ENCODE peak calls at places on chromosomes 3 and 15, in five cellular contexts. J, G, I, W and K are unnamed samples.

GRCh38 chr15:47644713-47645112 is 72.6 kb upstream of the SEMA6D start:
- DNase-seq in I (no peak), W (no peak), J (no peak), G (no peak), K (no peak)

GRCh38 chr3:123394391-123395022 is 54.4 kb downstream of the ADCY5 start:
- DNase-seq in W (no peak), I (no peak), J (no peak), G (no peak), K (no peak)

GRCh38 chr3:51970606-51971300 is 3.1 kb downstream of the ABHD14B start:
- DNase-seq in I (no peak), W (no peak), G (no peak), J (no peak), K (no peak)

GRCh38 chr15:49062900-49063299 is 16.7 kb upstream of the SECISBP2L start:
- DNase-seq in G (no peak), J (no peak), W (no peak), I (no peak), K (peak)

GRCh38 chr3:55440406-55440708 is 46.7 kb downstream of the WNT5A start:
- DNase-seq in I (no peak), G (no peak), J (no peak), W (no peak), K (no peak)

GRCh38 chr3:153980252-153980590 is 141.0 kb upstream of the ARHGEF26 start:
- DNase-seq in G (peak), J (no peak), I (no peak), W (no peak), K (no peak)

GRCh38 chr3:191141728-191142127 is 57.3 kb upstream of the OSTN start:
- DNase-seq in J (no peak), G (no peak), W (no peak), I (no peak), K (no peak)

GRCh38 chr3:112605285-112605684 is 35.7 kb downstream of the CCDC80 start:
- DNase-seq in G (no peak), I (no peak), J (no peak), W (no peak), K (no peak)

GRCh38 chr15:66883322-66883911 is 181.4 kb downstream of the SMAD6 start:
- DNase-seq in W (peak), I (peak), G (peak), J (peak), K (peak)

GRCh38 chr3:159787794-159788205 is 200.8 kb upstream of the IL12A start:
- DNase-seq in W (no peak), J (no peak), I (no peak), G (no peak), K (no peak)

GRCh38 chr3:108125550-108126071 is 34.8 kb upstream of the CD47 start:
- DNase-seq in W (no peak), I (no peak), G (peak), J (no peak), K (no peak)

GRCh38 chr3:106030620-106030945 is 161.8 kb upstream of the CBLB start:
- DNase-seq in G (no peak), J (no peak), I (no peak), W (no peak), K (no peak)

GRCh38 chr3:171001957-171002694 is 24.4 kb downstream of the SLC2A2 start:
- DNase-seq in G (no peak), J (no peak), W (no peak), I (no peak), K (no peak)

GRCh38 chr15:31345606-31346366 is 19.2 kb downstream of the KLF13 start:
- DNase-seq in I (no peak), G (no peak), J (no peak), W (no peak), K (no peak)

GRCh38 chr3:111547645-111548044 is 5.6 kb downstream of the CD96 start:
- DNase-seq in I (no peak), W (no peak), G (no peak), J (no peak), K (no peak)

GRCh38 chr3:49295489-49296058 is 18.5 kb upstream of the C3orf62 start:
- DNase-seq in G (peak), W (peak), J (no peak), I (no peak), K (no peak)

GRCh38 chr3:169085827-169086226 is 577.7 kb downstream of the MECOM start:
- DNase-seq in I (no peak), J (no peak), W (no peak), G (no peak), K (no peak)

GRCh38 chr15:70923311-70924080 is 30.9 kb downstream of the LRRC49 start:
- DNase-seq in G (no peak), I (no peak), W (no peak), J (no peak), K (no peak)

GRCh38 chr3:28923994-28924393 is 356.9 kb upstream of the RBMS3 start:
- DNase-seq in J (no peak), W (no peak), I (no peak), G (no peak), K (no peak)

GRCh38 chr15:86591158-86591557 is 511.5 kb downstream of the AGBL1 start:
- DNase-seq in I (no peak), G (no peak), J (no peak), W (no peak), K (no peak)

GRCh38 chr3:139555249-139555648 is 15.7 kb upstream of the RBP1 start:
- DNase-seq in I (no peak), J (no peak), G (no peak), W (no peak), K (no peak)

GRCh38 chr3:139561428-139561827 is 21.9 kb upstream of the RBP1 start:
- DNase-seq in W (no peak), J (no peak), G (no peak), I (no peak), K (no peak)

GRCh38 chr3:139557041-139557440 is 17.5 kb upstream of the RBP1 start:
- DNase-seq in W (no peak), I (no peak), G (no peak), J (no peak), K (no peak)

GRCh38 chr3:139559541-139559940 is 20.0 kb upstream of the RBP1 start:
- DNase-seq in J (no peak), I (no peak), G (no peak), W (no peak), K (no peak)

GRCh38 chr3:139558351-139559170 is 19.0 kb upstream of the RBP1 start:
- DNase-seq in J (no peak), I (no peak), G (no peak), W (no peak), K (no peak)
- H3K27ac ChIP-seq in J (no peak), I (peak), G (no peak), W (no peak), K (no peak)

GRCh38 chr3:58488962-58489361 is 2.9 kb upstream of the KCTD6 start:
- DNase-seq in I (no peak), J (no peak), W (no peak), G (no peak), K (no peak)

GRCh38 chr3:58486036-58486435 is 5.9 kb upstream of the KCTD6 start:
- DNase-seq in G (no peak), I (no peak), J (no peak), W (no peak), K (no peak)

GRCh38 chr3:58484049-58484721 is 7.7 kb upstream of the KCTD6 start:
- DNase-seq in G (no peak), J (no peak), W (no peak), I (no peak), K (no peak)

GRCh38 chr3:58484722-58485069 is 7.2 kb upstream of the KCTD6 start:
- DNase-seq in W (no peak), I (no peak), G (no peak), J (no peak), K (no peak)

DNA sequence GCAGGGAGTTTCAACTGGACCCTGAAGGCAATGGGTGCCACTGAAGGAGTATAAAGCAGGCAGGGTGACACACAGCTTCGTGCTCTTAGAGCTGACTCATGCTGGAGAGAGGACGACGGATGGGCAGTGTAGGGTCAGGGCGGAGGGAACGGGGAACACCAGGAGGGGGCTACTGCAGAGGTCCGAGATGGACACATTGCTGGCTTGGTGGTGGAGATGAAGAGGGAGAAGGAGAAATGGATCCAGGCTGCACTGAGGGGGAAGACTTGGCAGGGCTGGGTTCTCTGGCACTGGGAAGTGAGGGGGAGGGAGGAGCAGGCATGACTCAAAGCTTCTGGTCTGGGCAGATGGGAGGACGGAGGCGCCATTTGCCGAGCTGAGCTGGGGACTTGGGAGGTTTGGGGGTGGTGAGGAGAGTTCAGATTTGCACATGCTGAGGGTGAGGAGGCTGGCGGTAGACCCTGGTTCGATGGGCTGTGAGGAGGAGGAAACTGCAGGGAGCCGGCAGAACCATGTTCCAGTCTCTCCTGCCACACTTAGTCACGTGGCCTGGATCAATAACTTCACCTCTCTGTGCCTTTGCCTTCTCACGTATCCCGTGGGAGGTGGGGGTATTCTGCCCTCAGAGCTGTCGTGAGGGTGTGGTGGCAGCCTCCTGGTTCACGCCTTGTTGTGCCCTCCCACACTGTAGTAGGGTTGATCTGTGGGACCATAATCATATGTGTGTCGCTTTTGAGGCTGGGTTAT is 4.6 kb upstream of the KCTD6 start:
- DNase-seq in W (no peak), J (no peak), I (no peak), G (peak), K (no peak)
- TF ChIP-seq POLR2A in W (no peak), J (no peak), I (no peak), G (no peak), K (no peak)

DNA sequence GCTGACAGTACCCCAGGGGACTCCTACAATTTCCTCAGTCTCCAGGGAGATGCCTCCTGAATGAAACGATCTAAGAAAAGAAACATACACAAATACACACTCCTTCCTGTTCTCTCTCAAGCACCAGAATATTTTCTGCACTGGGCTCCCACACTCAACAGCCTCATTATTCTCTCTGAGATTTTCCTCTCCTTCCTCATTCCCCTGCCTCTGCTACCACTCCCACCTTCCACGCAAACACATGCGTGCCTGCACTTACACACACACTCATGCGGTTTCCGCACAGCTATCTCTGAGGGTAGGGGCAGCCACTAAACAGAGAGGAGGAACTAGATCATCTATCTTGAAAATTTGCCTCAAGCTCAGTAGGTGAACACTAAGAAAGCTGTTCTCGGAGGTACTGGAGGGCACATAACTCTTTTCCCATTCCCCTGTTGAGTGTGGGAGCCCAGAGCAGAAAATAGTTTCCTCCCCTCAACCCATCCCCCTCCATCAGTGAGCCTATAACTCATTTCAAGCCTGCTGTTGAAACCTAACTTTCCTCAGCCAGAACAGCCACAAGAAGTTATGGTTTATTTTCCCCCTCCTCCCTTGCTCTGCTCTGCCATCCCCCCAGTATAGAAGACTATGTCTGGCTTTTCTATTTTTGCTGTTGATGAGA is 30.5 kb upstream of the TIPARP start:
- DNase-seq in J (no peak), I (no peak), G (peak), W (no peak), K (peak)
- TF ChIP-seq EP300 in J (no peak), I (no peak), G (no peak), W (no peak), K (no peak)

DNA sequence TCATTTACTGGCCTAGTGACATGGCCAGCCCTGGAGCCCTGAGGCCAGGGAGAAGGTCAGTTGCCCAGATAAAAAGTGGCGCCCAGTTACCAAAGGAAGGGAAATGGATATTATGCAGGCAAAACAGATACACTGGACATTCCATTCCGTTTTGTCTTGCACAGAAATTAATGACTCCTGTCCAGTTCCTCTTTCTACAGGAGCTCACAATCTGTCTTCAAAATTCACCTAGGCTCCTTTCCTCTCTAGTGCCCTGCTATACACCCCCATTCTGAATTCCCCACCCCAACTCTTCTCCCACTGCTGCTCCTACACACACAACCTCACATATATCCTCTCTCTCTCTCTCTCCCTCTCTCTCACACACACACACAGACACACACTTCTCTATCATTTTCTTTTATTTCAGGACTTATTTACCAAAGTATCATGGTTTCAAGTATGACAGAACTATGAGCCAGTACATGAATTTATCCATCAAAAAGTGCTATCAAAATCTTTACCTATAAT is 229.0 kb downstream of the MAGI1 start:
- DNase-seq in G (no peak), I (no peak), W (no peak), J (no peak), K (no peak)
- H3K27ac ChIP-seq in G (no peak), I (no peak), W (no peak), J (no peak), K (no peak)

GRCh38 chr3:8963137-8963853 is at the start of gene RAD18:
- DNase-seq in W (peak), I (peak), G (peak), J (peak), K (peak)
- TF ChIP-seq POLR2A in W (no peak), I (no peak), G (peak), J (no peak), K (peak)

DNA sequence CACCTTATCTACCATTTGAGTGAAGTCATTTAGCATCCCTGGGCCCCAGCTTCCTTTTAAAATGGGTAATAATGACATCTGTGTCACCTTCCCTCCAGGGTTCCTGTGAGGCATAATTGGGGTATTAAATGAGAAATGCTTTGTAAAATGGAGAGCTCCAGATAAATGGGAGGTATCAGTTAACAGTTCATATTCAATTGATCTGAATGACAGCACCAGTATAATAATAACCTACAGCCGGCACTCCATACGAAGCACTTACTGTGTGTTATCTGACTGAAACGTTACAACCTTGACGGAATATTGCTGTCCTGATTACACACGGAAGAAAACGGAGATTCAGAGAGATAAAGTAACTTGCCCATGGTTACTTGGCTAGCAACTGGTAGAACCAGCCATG is 53.6 kb downstream of the BHLHE40 start:
- DNase-seq in W (no peak), J (no peak), G (no peak), I (no peak), K (no peak)
- TF ChIP-seq EP300 in W (no peak), J (no peak), G (no peak), I (no peak), K (no peak)